ENCODE peak calls at places on chromosomes 5 and 9, in four cellular contexts. One of them, this sample, is unnamed.

GRCh38 chr5:175573493-175574269 is 84.2 kb upstream of the HRH2 start:
- DNase-seq in GM06990: no peak
- DNase-seq in cardiac muscle cell: no peak
- DNase-seq in left lung: no peak
- DNase-seq in this sample: no peak

GRCh38 chr9:3299872-3300271 is 225.9 kb downstream of the RFX3 start:
- DNase-seq in left lung: no peak
- DNase-seq in cardiac muscle cell: peak; percentile 16
- DNase-seq in GM06990: peak; percentile 68
- DNase-seq in this sample: peak; percentile 67

GRCh38 chr5:158174918-158175663 is 316.1 kb upstream of the CLINT1 start:
- DNase-seq in GM06990: no peak
- DNase-seq in cardiac muscle cell: peak; percentile 82
- DNase-seq in left lung: no peak
- DNase-seq in this sample: peak; percentile 69

GRCh38 chr9:2623046-2623865 is 1.7 kb downstream of the VLDLR start:
- DNase-seq in cardiac muscle cell: peak; percentile 77
- DNase-seq in left lung: peak; percentile 82
- DNase-seq in GM06990: no peak
- DNase-seq in this sample: no peak

GRCh38 chr5:179289756-179290385 is 55.4 kb downstream of the ADAMTS2 start:
- DNase-seq in left lung: no peak
- DNase-seq in GM06990: no peak
- DNase-seq in cardiac muscle cell: no peak
- DNase-seq in this sample: no peak

GRCh38 chr5:31193591-31194457 is at the start of gene CDH6:
- DNase-seq in cardiac muscle cell: peak; percentile 34
- DNase-seq in left lung: peak; percentile 76
- DNase-seq in GM06990: no peak
- DNase-seq in this sample: no peak

GRCh38 chr9:76817489-76817888 is 53.3 kb downstream of the PCA3 start:
- DNase-seq in GM06990: no peak
- DNase-seq in left lung: no peak
- DNase-seq in cardiac muscle cell: peak; percentile 38
- DNase-seq in this sample: no peak

GRCh38 chr5:89988129-89988528 is 421.4 kb downstream of the CETN3 start:
- DNase-seq in cardiac muscle cell: peak; percentile 36
- DNase-seq in GM06990: no peak
- DNase-seq in left lung: no peak
- DNase-seq in this sample: no peak

GRCh38 chr9:6302417-6302816 is 25.8 kb upstream of the TPD52L3 start:
- DNase-seq in GM06990: no peak
- DNase-seq in left lung: no peak
- DNase-seq in cardiac muscle cell: peak; percentile 17
- DNase-seq in this sample: no peak

GRCh38 chr5:93359296-93359957 is 221.6 kb downstream of the NR2F1-AS1 start:
- DNase-seq in cardiac muscle cell: peak; percentile 99
- DNase-seq in left lung: peak; percentile 19
- DNase-seq in GM06990: no peak
- DNase-seq in this sample: no peak

GRCh38 chr5:29238115-29238514 is 1955.4 kb upstream of the CDH6 start:
- DNase-seq in cardiac muscle cell: no peak
- DNase-seq in GM06990: no peak
- DNase-seq in left lung: no peak
- DNase-seq in this sample: no peak
- H3K4me3 ChIP-seq in cardiac muscle cell: no peak overlapping the region
- H3K4me3 ChIP-seq in GM06990: no peak overlapping the region
- H3K4me3 ChIP-seq in left lung: no peak overlapping the region
- H3K4me3 ChIP-seq in this sample: no peak overlapping the region

DNA sequence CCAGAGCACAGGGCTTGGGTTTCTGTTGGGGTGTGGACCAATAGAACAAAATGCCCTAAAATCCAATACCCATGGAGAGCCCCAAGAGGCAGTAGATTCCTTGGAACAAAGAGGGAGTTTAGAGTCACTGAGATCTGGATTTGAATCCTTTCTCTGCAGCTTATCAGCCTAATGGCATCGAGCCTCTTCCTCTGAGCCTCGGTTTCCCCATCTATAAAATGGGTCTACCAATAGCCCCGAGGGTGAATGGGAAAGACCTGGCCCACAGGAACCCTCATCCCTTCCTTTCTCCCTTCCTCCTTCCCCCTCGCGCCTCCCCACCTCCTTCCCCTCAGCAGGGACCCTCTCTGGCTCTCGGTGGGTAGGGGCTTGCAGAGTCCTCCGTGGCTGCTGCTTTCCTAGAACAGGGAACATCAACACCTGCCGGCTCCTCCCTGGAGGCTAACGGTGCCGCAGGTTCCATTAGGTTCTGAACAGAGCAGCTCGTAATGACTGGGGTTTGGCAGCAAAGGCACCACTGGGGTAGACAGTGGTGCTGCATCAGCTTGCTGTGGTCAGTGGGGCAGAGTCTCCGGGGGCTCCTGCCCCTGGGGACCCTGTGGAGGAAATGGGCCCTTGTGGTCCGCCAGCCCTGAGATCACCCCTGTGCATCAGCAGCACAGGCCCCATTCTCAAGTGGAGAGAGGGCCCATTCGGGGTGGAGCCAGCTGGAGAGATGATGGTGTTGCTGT is 40.3 kb downstream of the NEK6 start:
- DNase-seq in cardiac muscle cell: no peak
- DNase-seq in GM06990: no peak
- DNase-seq in left lung: no peak
- DNase-seq in this sample: no peak
- TF ChIP-seq CTCF in cardiac muscle cell: no peak
- TF ChIP-seq CTCF in GM06990: no peak
- TF ChIP-seq CTCF in left lung: no peak
- TF ChIP-seq CTCF in this sample: no peak

DNA sequence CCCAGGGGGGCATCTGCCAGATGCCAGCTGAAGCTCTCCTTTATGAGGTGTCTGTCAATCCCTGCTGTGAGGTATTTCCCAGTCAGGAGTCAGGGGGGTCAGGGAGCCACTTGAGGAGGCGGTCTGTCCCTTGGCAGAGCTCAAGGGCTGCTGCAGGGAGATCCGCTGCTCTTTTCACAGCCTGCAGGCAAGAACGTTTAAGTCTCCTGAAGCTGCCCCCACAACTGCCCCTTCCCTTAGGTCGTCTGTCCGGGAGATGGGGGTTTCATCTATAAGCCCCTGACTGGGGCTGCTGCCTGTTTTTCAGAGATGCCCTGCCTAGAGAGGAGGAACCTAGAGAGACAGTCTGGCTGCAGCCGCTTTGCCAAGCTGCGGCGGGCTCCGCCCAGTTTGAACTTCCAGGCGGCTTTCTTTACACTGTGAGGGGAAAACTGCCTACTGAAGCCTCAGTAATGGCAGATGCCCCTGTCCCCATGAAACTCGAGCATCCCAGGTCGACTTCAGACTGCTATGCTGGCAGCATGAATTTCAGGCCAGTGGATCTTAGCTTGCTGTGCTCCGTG is 148.3 kb downstream of the RPS23 start:
- DNase-seq in left lung: no peak
- DNase-seq in GM06990: no peak
- DNase-seq in cardiac muscle cell: no peak
- DNase-seq in this sample: no peak
- H3K4me3 ChIP-seq in left lung: no peak overlapping the region
- H3K4me3 ChIP-seq in GM06990: no peak overlapping the region
- H3K4me3 ChIP-seq in cardiac muscle cell: no peak overlapping the region
- H3K4me3 ChIP-seq in this sample: no peak overlapping the region

GRCh38 chr9:31124389-31124788 is 1260.1 kb upstream of the ACO1 start:
- DNase-seq in left lung: no peak
- DNase-seq in GM06990: no peak
- DNase-seq in cardiac muscle cell: no peak
- DNase-seq in this sample: no peak

DNA sequence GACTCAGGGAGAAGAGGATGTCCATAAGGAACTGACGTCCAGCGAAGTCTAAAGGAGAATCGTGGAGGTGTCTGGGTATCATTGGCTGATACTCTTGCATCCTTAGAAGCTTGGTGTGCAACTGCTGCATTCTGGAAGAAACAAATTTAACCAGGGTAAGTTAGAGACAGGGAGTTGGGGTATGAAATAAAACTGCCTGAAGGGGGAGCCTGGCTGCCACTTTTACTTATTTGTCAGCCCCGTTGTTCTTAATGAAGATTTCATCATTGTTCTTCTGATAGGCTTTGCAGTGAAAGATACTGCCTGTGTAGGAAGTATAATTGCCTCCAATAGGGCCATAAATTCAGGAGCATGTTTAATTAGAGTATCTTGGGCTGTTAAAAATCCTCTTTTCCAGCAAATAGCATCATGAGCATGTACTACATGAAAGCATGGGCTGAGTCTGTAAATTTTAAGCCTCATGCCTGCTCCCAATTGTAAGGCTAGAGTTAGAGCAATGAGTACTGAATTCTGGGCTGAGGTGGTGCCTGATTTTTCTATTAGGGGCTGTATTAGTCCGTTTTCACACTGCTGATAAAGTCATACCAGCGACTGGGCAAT is 1264.5 kb upstream of the ACO1 start:
- DNase-seq in left lung: no peak
- DNase-seq in GM06990: no peak
- DNase-seq in cardiac muscle cell: peak; percentile 76
- DNase-seq in this sample: peak; percentile 48
- TF ChIP-seq CTCF in left lung: peak; percentile 51
- TF ChIP-seq CTCF in GM06990: peak; percentile 49
- TF ChIP-seq CTCF in cardiac muscle cell: peak; percentile 68
- TF ChIP-seq CTCF in this sample: peak; percentile 52

GRCh38 chr5:68292316-68292715 is 76.8 kb downstream of the PIK3R1 start:
- DNase-seq in cardiac muscle cell: no peak
- DNase-seq in GM06990: no peak
- DNase-seq in left lung: no peak
- DNase-seq in this sample: no peak
- H3K4me3 ChIP-seq in cardiac muscle cell: no peak overlapping the region
- H3K4me3 ChIP-seq in GM06990: no peak overlapping the region
- H3K4me3 ChIP-seq in left lung: no peak overlapping the region
- H3K4me3 ChIP-seq in this sample: no peak overlapping the region

GRCh38 chr9:90455316-90455715 is 187.3 kb downstream of the DIRAS2 start:
- DNase-seq in cardiac muscle cell: no peak
- DNase-seq in GM06990: no peak
- DNase-seq in left lung: no peak
- DNase-seq in this sample: no peak

GRCh38 chr9:90459321-90459720 is 183.3 kb downstream of the DIRAS2 start:
- DNase-seq in GM06990: no peak
- DNase-seq in cardiac muscle cell: no peak
- DNase-seq in left lung: no peak
- DNase-seq in this sample: peak; percentile 44

GRCh38 chr9:90460220-90460619 is 182.4 kb downstream of the DIRAS2 start:
- DNase-seq in cardiac muscle cell: no peak
- DNase-seq in GM06990: no peak
- DNase-seq in left lung: no peak
- DNase-seq in this sample: no peak

GRCh38 chr9:90457386-90458080 is 185.1 kb downstream of the DIRAS2 start:
- DNase-seq in left lung: no peak
- DNase-seq in GM06990: no peak
- DNase-seq in cardiac muscle cell: no peak
- DNase-seq in this sample: no peak

GRCh38 chr9:90458485-90458884 is 184.1 kb downstream of the DIRAS2 start:
- DNase-seq in left lung: no peak
- DNase-seq in cardiac muscle cell: no peak
- DNase-seq in GM06990: no peak
- DNase-seq in this sample: no peak
- TF ChIP-seq CTCF in left lung: no peak
- TF ChIP-seq CTCF in cardiac muscle cell: no peak
- TF ChIP-seq CTCF in GM06990: peak; percentile 20
- TF ChIP-seq CTCF in this sample: no peak

GRCh38 chr9:124928116-124928515 is 12.8 kb downstream of the GOLGA1 start:
- DNase-seq in GM06990: no peak
- DNase-seq in left lung: no peak
- DNase-seq in cardiac muscle cell: no peak
- DNase-seq in this sample: no peak
- H3K4me3 ChIP-seq in GM06990: no peak overlapping the region
- H3K4me3 ChIP-seq in left lung: no peak overlapping the region
- H3K4me3 ChIP-seq in cardiac muscle cell: no peak overlapping the region
- H3K4me3 ChIP-seq in this sample: no peak overlapping the region

GRCh38 chr5:11045411-11045810 is 284.4 kb upstream of the DAP start:
- DNase-seq in GM06990: no peak
- DNase-seq in cardiac muscle cell: no peak
- DNase-seq in left lung: no peak
- DNase-seq in this sample: no peak

GRCh38 chr5:11047051-11047450 is 286.0 kb upstream of the DAP start:
- DNase-seq in GM06990: no peak
- DNase-seq in left lung: no peak
- DNase-seq in cardiac muscle cell: no peak
- DNase-seq in this sample: no peak

GRCh38 chr5:11044581-11044980 is 283.5 kb upstream of the DAP start:
- DNase-seq in left lung: no peak
- DNase-seq in GM06990: no peak
- DNase-seq in cardiac muscle cell: no peak
- DNase-seq in this sample: no peak

GRCh38 chr5:11047625-11048024 is 286.6 kb upstream of the DAP start:
- DNase-seq in cardiac muscle cell: no peak
- DNase-seq in left lung: no peak
- DNase-seq in GM06990: no peak
- DNase-seq in this sample: no peak

GRCh38 chr5:11046160-11046559 is 285.1 kb upstream of the DAP start:
- DNase-seq in left lung: no peak
- DNase-seq in cardiac muscle cell: no peak
- DNase-seq in GM06990: no peak
- DNase-seq in this sample: peak; percentile 45
- TF ChIP-seq CTCF in left lung: no peak
- TF ChIP-seq CTCF in cardiac muscle cell: no peak
- TF ChIP-seq CTCF in GM06990: no peak
- TF ChIP-seq CTCF in this sample: peak; percentile 36